ENCODE peak calls at places on chromosomes 13 and 19, in ten cellular contexts. One of them, this sample, is unnamed.
A peak's percentile ranks its signal among the peaks of the same experiment; 100 is the strongest.

GRCh38 chr19:52369463-52370340 is at the start of gene ZNF880:
- DNase-seq in epithelial cell of proximal tubule: peak; percentile 16
- DNase-seq in HAP-1: no peak
- DNase-seq in BJ: peak; percentile 40
- DNase-seq in neuronal stem cell: peak; percentile 83
- DNase-seq in cardiac fibroblast: peak; percentile 94
- DNase-seq in fibroblast of lung: peak; percentile 88
- DNase-seq in PC-9: peak; percentile 78
- DNase-seq in GM12865: peak; percentile 22
- DNase-seq in Peyer's patch: peak; percentile 96
- DNase-seq in this sample: peak; percentile 90

GRCh38 chr19:18156841-18157464 is 4.0 kb downstream of the PIK3R2 start:
- DNase-seq in epithelial cell of proximal tubule: no peak
- DNase-seq in HAP-1: peak; percentile 48
- DNase-seq in BJ: no peak
- DNase-seq in neuronal stem cell: no peak
- DNase-seq in cardiac fibroblast: peak; percentile 95
- DNase-seq in fibroblast of lung: peak; percentile 82
- DNase-seq in PC-9: no peak
- DNase-seq in GM12865: no peak
- DNase-seq in Peyer's patch: peak; percentile 90
- DNase-seq in this sample: peak; percentile 87

GRCh38 chr19:39398297-39398864 is 7.2 kb downstream of the MED29 start:
- DNase-seq in epithelial cell of proximal tubule: no peak
- DNase-seq in HAP-1: no peak
- DNase-seq in BJ: peak; percentile 66
- DNase-seq in neuronal stem cell: no peak
- DNase-seq in cardiac fibroblast: peak; percentile 84
- DNase-seq in fibroblast of lung: peak; percentile 74
- DNase-seq in PC-9: peak; percentile 78
- DNase-seq in GM12865: peak; percentile 84
- DNase-seq in Peyer's patch: peak; percentile 91
- DNase-seq in this sample: peak; percentile 96

GRCh38 chr19:43469160-43469480 is 3.7 kb upstream of the LYPD3 start:
- DNase-seq in epithelial cell of proximal tubule: no peak
- DNase-seq in HAP-1: no peak
- DNase-seq in BJ: no peak
- DNase-seq in neuronal stem cell: no peak
- DNase-seq in cardiac fibroblast: no peak
- DNase-seq in fibroblast of lung: no peak
- DNase-seq in PC-9: peak; percentile 38
- DNase-seq in GM12865: no peak
- DNase-seq in Peyer's patch: no peak
- DNase-seq in this sample: no peak

GRCh38 chr19:5687360-5688198 is 2.5 kb upstream of the RPL36 start:
- DNase-seq in epithelial cell of proximal tubule: no peak
- DNase-seq in HAP-1: no peak
- DNase-seq in BJ: no peak
- DNase-seq in neuronal stem cell: no peak
- DNase-seq in cardiac fibroblast: no peak
- DNase-seq in fibroblast of lung: no peak
- DNase-seq in PC-9: no peak
- DNase-seq in GM12865: no peak
- DNase-seq in Peyer's patch: no peak
- DNase-seq in this sample: no peak

GRCh38 chr13:107205318-107206112 is 637.6 kb upstream of the ARGLU1 start:
- DNase-seq in epithelial cell of proximal tubule: no peak
- DNase-seq in HAP-1: peak; percentile 29
- DNase-seq in BJ: no peak
- DNase-seq in neuronal stem cell: peak; percentile 58
- DNase-seq in cardiac fibroblast: peak; percentile 75
- DNase-seq in fibroblast of lung: peak; percentile 45
- DNase-seq in PC-9: peak; percentile 39
- DNase-seq in GM12865: peak; percentile 66
- DNase-seq in Peyer's patch: peak; percentile 83
- DNase-seq in this sample: peak; percentile 43

GRCh38 chr19:47315125-47315821 is 5.6 kb downstream of the C5AR1 start:
- DNase-seq in epithelial cell of proximal tubule: peak; percentile 76
- DNase-seq in HAP-1: no peak
- DNase-seq in BJ: peak; percentile 66
- DNase-seq in neuronal stem cell: no peak
- DNase-seq in cardiac fibroblast: peak; percentile 93
- DNase-seq in fibroblast of lung: peak; percentile 86
- DNase-seq in PC-9: peak; percentile 98
- DNase-seq in GM12865: no peak
- DNase-seq in Peyer's patch: peak; percentile 64
- DNase-seq in this sample: peak; percentile 100

GRCh38 chr19:32687681-32688080 is 3.9 kb upstream of the NUDT19 start:
- DNase-seq in epithelial cell of proximal tubule: no peak
- DNase-seq in HAP-1: no peak
- DNase-seq in BJ: no peak
- DNase-seq in neuronal stem cell: no peak
- DNase-seq in cardiac fibroblast: no peak
- DNase-seq in fibroblast of lung: no peak
- DNase-seq in PC-9: no peak
- DNase-seq in GM12865: no peak
- DNase-seq in Peyer's patch: no peak
- DNase-seq in this sample: no peak

DNA sequence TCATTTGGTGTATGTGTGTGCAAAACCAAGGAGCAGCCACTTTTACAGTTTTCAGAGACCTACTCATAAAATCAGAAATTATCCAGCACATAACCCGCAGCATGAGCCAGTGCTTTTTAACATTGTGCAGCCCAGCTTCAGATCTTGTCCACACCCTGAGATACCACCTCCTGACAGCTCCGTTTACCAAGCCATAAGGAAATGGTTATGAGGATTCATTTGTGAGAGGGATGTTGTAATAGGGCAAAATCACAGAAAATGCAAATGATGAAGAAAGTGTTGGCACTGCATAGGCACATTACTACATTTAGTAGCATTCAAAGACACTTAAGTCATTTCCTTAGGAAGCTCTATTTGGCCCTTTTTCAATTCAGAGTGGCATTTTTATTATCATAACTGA is 277.4 kb downstream of the DNAJC15 start:
- DNase-seq in epithelial cell of proximal tubule: no peak
- DNase-seq in HAP-1: no peak
- DNase-seq in BJ: no peak
- DNase-seq in neuronal stem cell: no peak
- DNase-seq in cardiac fibroblast: peak; percentile 69
- DNase-seq in fibroblast of lung: peak; percentile 29
- DNase-seq in PC-9: no peak
- DNase-seq in GM12865: no peak
- DNase-seq in Peyer's patch: no peak
- DNase-seq in this sample: peak; percentile 77
- H3K4me3 ChIP-seq in epithelial cell of proximal tubule: no peak overlapping the region
- H3K4me3 ChIP-seq in HAP-1: no peak overlapping the region
- H3K4me3 ChIP-seq in BJ: no peak overlapping the region
- H3K4me3 ChIP-seq in neuronal stem cell: no peak overlapping the region
- H3K4me3 ChIP-seq in cardiac fibroblast: no peak overlapping the region
- H3K4me3 ChIP-seq in fibroblast of lung: no peak overlapping the region
- H3K4me3 ChIP-seq in PC-9: no peak overlapping the region
- H3K4me3 ChIP-seq in GM12865: no peak overlapping the region
- H3K4me3 ChIP-seq in Peyer's patch: no peak overlapping the region
- H3K4me3 ChIP-seq in this sample: no peak overlapping the region

DNA sequence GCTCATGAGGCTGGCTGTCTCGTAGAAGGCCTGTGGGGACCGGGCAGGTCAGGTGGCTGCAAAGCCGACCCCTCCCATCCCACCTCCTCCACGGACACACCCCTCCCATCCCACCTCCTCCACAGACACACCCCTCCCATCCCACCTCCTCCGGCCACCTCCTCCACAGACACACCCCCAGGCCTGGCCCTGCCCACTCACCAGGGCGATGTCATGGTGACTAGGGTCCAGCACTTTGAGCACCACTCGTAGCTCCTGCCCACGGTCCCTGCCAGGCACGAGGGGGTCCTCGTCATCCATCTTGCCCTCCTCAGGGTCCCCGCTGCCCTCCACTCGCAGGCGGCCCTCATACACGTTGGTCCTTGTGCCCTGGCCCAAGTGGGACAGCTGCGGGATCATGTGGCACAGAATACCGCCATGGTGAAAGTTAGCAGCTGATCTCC is 18.8 kb downstream of the TYK2 start:
- DNase-seq in epithelial cell of proximal tubule: no peak
- DNase-seq in HAP-1: no peak
- DNase-seq in BJ: no peak
- DNase-seq in neuronal stem cell: no peak
- DNase-seq in cardiac fibroblast: no peak
- DNase-seq in fibroblast of lung: no peak
- DNase-seq in PC-9: no peak
- DNase-seq in GM12865: no peak
- DNase-seq in Peyer's patch: no peak
- DNase-seq in this sample: no peak
- H3K4me3 ChIP-seq in epithelial cell of proximal tubule: no peak overlapping the region
- H3K4me3 ChIP-seq in HAP-1: no peak overlapping the region
- H3K4me3 ChIP-seq in BJ: no peak overlapping the region
- H3K4me3 ChIP-seq in neuronal stem cell: no peak overlapping the region
- H3K4me3 ChIP-seq in cardiac fibroblast: no peak overlapping the region
- H3K4me3 ChIP-seq in fibroblast of lung: no peak overlapping the region
- H3K4me3 ChIP-seq in PC-9: no peak overlapping the region
- H3K4me3 ChIP-seq in GM12865: no peak overlapping the region
- H3K4me3 ChIP-seq in Peyer's patch: no peak overlapping the region
- H3K4me3 ChIP-seq in this sample: no peak overlapping the region

GRCh38 chr13:112693831-112694497 is 4.1 kb downstream of the ATP11A start:
- DNase-seq in epithelial cell of proximal tubule: no peak
- DNase-seq in HAP-1: no peak
- DNase-seq in BJ: peak; percentile 57
- DNase-seq in neuronal stem cell: no peak
- DNase-seq in cardiac fibroblast: peak; percentile 77
- DNase-seq in fibroblast of lung: peak; percentile 88
- DNase-seq in PC-9: peak; percentile 80
- DNase-seq in GM12865: peak; percentile 52
- DNase-seq in Peyer's patch: peak; percentile 43
- DNase-seq in this sample: peak; percentile 83

GRCh38 chr13:112689498-112690241 is at the start of gene ATP11A:
- DNase-seq in epithelial cell of proximal tubule: no peak
- DNase-seq in HAP-1: peak; percentile 79
- DNase-seq in BJ: peak; percentile 50
- DNase-seq in neuronal stem cell: peak; percentile 82
- DNase-seq in cardiac fibroblast: peak; percentile 96
- DNase-seq in fibroblast of lung: peak; percentile 92
- DNase-seq in PC-9: peak; percentile 72
- DNase-seq in GM12865: peak; percentile 93
- DNase-seq in Peyer's patch: peak; percentile 93
- DNase-seq in this sample: peak; percentile 84

GRCh38 chr13:112690242-112690943 is 555 bp downstream of the ATP11A start:
- DNase-seq in epithelial cell of proximal tubule: no peak
- DNase-seq in HAP-1: no peak
- DNase-seq in BJ: no peak
- DNase-seq in neuronal stem cell: no peak
- DNase-seq in cardiac fibroblast: peak; percentile 43
- DNase-seq in fibroblast of lung: peak; percentile 45
- DNase-seq in PC-9: no peak
- DNase-seq in GM12865: peak; percentile 55
- DNase-seq in Peyer's patch: peak; percentile 62
- DNase-seq in this sample: no peak

GRCh38 chr13:112692104-112692503 is 2.3 kb downstream of the ATP11A start:
- DNase-seq in epithelial cell of proximal tubule: no peak
- DNase-seq in HAP-1: no peak
- DNase-seq in BJ: no peak
- DNase-seq in neuronal stem cell: no peak
- DNase-seq in cardiac fibroblast: no peak
- DNase-seq in fibroblast of lung: no peak
- DNase-seq in PC-9: no peak
- DNase-seq in GM12865: no peak
- DNase-seq in Peyer's patch: no peak
- DNase-seq in this sample: no peak

DNA sequence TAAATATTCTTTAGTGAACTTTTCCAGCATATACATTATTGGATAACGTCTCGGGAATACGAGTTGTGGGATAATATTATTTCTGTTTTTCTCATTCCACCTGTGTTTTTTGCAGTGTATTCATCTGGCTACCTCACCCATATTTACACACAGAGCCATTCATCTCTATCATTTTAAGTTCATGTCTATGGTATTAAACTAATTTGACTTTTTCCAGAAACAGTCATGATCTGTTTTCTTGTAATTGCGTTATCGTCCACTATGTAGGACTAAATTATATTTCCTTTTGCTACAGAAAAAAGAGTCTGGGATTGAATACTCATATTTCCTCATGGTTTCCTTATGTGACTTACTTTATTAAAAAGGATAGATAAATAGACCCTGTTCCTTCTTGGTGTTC is 2.7 kb downstream of the ATP11A start:
- DNase-seq in epithelial cell of proximal tubule: no peak
- DNase-seq in HAP-1: no peak
- DNase-seq in BJ: no peak
- DNase-seq in neuronal stem cell: no peak
- DNase-seq in cardiac fibroblast: no peak
- DNase-seq in fibroblast of lung: no peak
- DNase-seq in PC-9: no peak
- DNase-seq in GM12865: no peak
- DNase-seq in Peyer's patch: no peak
- DNase-seq in this sample: no peak
- H3K4me3 ChIP-seq in epithelial cell of proximal tubule: peak overlapping the region; percentile 91
- H3K4me3 ChIP-seq in HAP-1: no peak overlapping the region
- H3K4me3 ChIP-seq in BJ: no peak overlapping the region
- H3K4me3 ChIP-seq in neuronal stem cell: no peak overlapping the region
- H3K4me3 ChIP-seq in cardiac fibroblast: no peak overlapping the region
- H3K4me3 ChIP-seq in fibroblast of lung: no peak overlapping the region
- H3K4me3 ChIP-seq in PC-9: peak overlapping the region; percentile 97
- H3K4me3 ChIP-seq in GM12865: peak overlapping the region; percentile 96
- H3K4me3 ChIP-seq in Peyer's patch: no peak overlapping the region
- H3K4me3 ChIP-seq in this sample: no peak overlapping the region

GRCh38 chr13:79802389-79803140 is 321.6 kb downstream of the NDFIP2 start:
- DNase-seq in epithelial cell of proximal tubule: no peak
- DNase-seq in HAP-1: no peak
- DNase-seq in BJ: no peak
- DNase-seq in neuronal stem cell: no peak
- DNase-seq in cardiac fibroblast: no peak
- DNase-seq in fibroblast of lung: no peak
- DNase-seq in PC-9: no peak
- DNase-seq in GM12865: no peak
- DNase-seq in Peyer's patch: no peak
- DNase-seq in this sample: no peak

GRCh38 chr13:79807554-79807953 is 326.6 kb downstream of the NDFIP2 start:
- DNase-seq in epithelial cell of proximal tubule: no peak
- DNase-seq in HAP-1: no peak
- DNase-seq in BJ: no peak
- DNase-seq in neuronal stem cell: no peak
- DNase-seq in cardiac fibroblast: no peak
- DNase-seq in fibroblast of lung: no peak
- DNase-seq in PC-9: no peak
- DNase-seq in GM12865: no peak
- DNase-seq in Peyer's patch: no peak
- DNase-seq in this sample: no peak

GRCh38 chr13:79803939-79804487 is 323.1 kb downstream of the NDFIP2 start:
- DNase-seq in epithelial cell of proximal tubule: no peak
- DNase-seq in HAP-1: no peak
- DNase-seq in BJ: no peak
- DNase-seq in neuronal stem cell: no peak
- DNase-seq in cardiac fibroblast: no peak
- DNase-seq in fibroblast of lung: no peak
- DNase-seq in PC-9: no peak
- DNase-seq in GM12865: no peak
- DNase-seq in Peyer's patch: no peak
- DNase-seq in this sample: no peak

GRCh38 chr13:79806821-79807220 is 325.9 kb downstream of the NDFIP2 start:
- DNase-seq in epithelial cell of proximal tubule: no peak
- DNase-seq in HAP-1: no peak
- DNase-seq in BJ: no peak
- DNase-seq in neuronal stem cell: no peak
- DNase-seq in cardiac fibroblast: no peak
- DNase-seq in fibroblast of lung: no peak
- DNase-seq in PC-9: no peak
- DNase-seq in GM12865: no peak
- DNase-seq in Peyer's patch: no peak
- DNase-seq in this sample: no peak

GRCh38 chr13:79805317-79805716 is 324.4 kb downstream of the NDFIP2 start:
- DNase-seq in epithelial cell of proximal tubule: no peak
- DNase-seq in HAP-1: no peak
- DNase-seq in BJ: no peak
- DNase-seq in neuronal stem cell: no peak
- DNase-seq in cardiac fibroblast: no peak
- DNase-seq in fibroblast of lung: no peak
- DNase-seq in PC-9: no peak
- DNase-seq in GM12865: no peak
- DNase-seq in Peyer's patch: no peak
- DNase-seq in this sample: no peak
- H3K4me3 ChIP-seq in epithelial cell of proximal tubule: no peak overlapping the region
- H3K4me3 ChIP-seq in HAP-1: no peak overlapping the region
- H3K4me3 ChIP-seq in BJ: no peak overlapping the region
- H3K4me3 ChIP-seq in neuronal stem cell: no peak overlapping the region
- H3K4me3 ChIP-seq in cardiac fibroblast: no peak overlapping the region
- H3K4me3 ChIP-seq in fibroblast of lung: no peak overlapping the region
- H3K4me3 ChIP-seq in PC-9: no peak overlapping the region
- H3K4me3 ChIP-seq in GM12865: no peak overlapping the region
- H3K4me3 ChIP-seq in Peyer's patch: no peak overlapping the region
- H3K4me3 ChIP-seq in this sample: no peak overlapping the region

This sample was measured in fibroblast of mammary gland.